ENCODE peak calls at places on chromosome 9, in four cellular contexts. Q, F, S and N are unnamed samples.

GRCh38 chr9:134433101-134433500 is 106.8 kb downstream of the RXRA start:
- DNase-seq in S (no peak), Q (no peak), F (no peak), N (peak)

GRCh38 chr9:123246534-123246933 is 21.9 kb downstream of the STRBP start:
- DNase-seq in F (no peak), Q (no peak), S (no peak), N (peak)

GRCh38 chr9:112786834-112787520 is 36.4 kb downstream of the SNX30 start:
- DNase-seq in F (no peak), S (no peak), Q (no peak), N (no peak)

GRCh38 chr9:99511723-99512122 is 289.6 kb downstream of the SEC61B start:
- DNase-seq in Q (no peak), S (no peak), F (no peak), N (no peak)

GRCh38 chr9:20684865-20685696 is 1.0 kb downstream of the FOCAD start:
- DNase-seq in Q (no peak), F (no peak), S (peak), N (peak)

GRCh38 chr9:137902646-137903045 is 25.1 kb downstream of the CACNA1B start:
- DNase-seq in F (peak), Q (peak), S (no peak), N (no peak)

GRCh38 chr9:95874303-95874988 is 1.0 kb upstream of the ERCC6L2 start:
- DNase-seq in S (peak), Q (no peak), F (no peak), N (no peak)

GRCh38 chr9:90078988-90079457 is 474.2 kb downstream of the GADD45G start:
- DNase-seq in S (no peak), Q (no peak), F (no peak), N (no peak)

GRCh38 chr9:581673-582497 is 259.6 kb upstream of the DMRT1 start:
- DNase-seq in Q (no peak), F (no peak), S (peak), N (no peak)

GRCh38 chr9:134158753-134159392 is 5.5 kb downstream of the RNU6ATAC start:
- DNase-seq in Q (no peak), S (no peak), F (no peak), N (no peak)

GRCh38 chr9:69174645-69175487 is 789 bp downstream of the TJP2 start:
- DNase-seq in S (no peak), F (peak), Q (no peak), N (peak)

GRCh38 chr9:127224883-127225739 is 39.5 kb upstream of the GARNL3 start:
- DNase-seq in S (peak), F (peak), Q (no peak), N (peak)

GRCh38 chr9:101536351-101536750 is 2.7 kb downstream of the RNF20 start:
- DNase-seq in F (no peak), S (no peak), Q (no peak), N (no peak)

GRCh38 chr9:89518466-89519392 is 20.8 kb upstream of the SEMA4D start:
- DNase-seq in Q (peak), F (no peak), S (no peak), N (no peak)

GRCh38 chr9:35753466-35753865 is 610 bp downstream of the MSMP start:
- DNase-seq in Q (no peak), S (no peak), F (no peak), N (no peak)

GRCh38 chr9:131276107-131276888 is at the start of gene FAM78A:
- DNase-seq in F (peak), Q (peak), S (no peak), N (no peak)

GRCh38 chr9:33468797-33469621 is 4.7 kb downstream of the NOL6 start:
- DNase-seq in S (no peak), F (peak), Q (no peak), N (no peak)

GRCh38 chr9:27548055-27548741 is 18.6 kb upstream of the MOB3B start:
- DNase-seq in S (peak), Q (no peak), F (no peak), N (peak)

GRCh38 chr9:95316794-95317118 is 753 bp downstream of the FANCC start:
- DNase-seq in S (peak), F (peak), Q (peak), N (peak)

GRCh38 chr9:127154390-127155191 is 32.2 kb upstream of the ANGPTL2 start:
- DNase-seq in Q (no peak), S (no peak), F (peak), N (peak)

GRCh38 chr9:69945671-69946141 is 97.9 kb upstream of the MAMDC2 start:
- DNase-seq in S (peak), F (peak), Q (no peak), N (peak)

GRCh38 chr9:16134351-16134750 is 581.5 kb downstream of the CCDC171 start:
- DNase-seq in F (no peak), Q (no peak), S (no peak), N (no peak)

GRCh38 chr9:16133556-16134227 is 580.8 kb downstream of the CCDC171 start:
- DNase-seq in S (peak), Q (peak), F (peak), N (peak)

GRCh38 chr9:16133032-16133431 is 580.2 kb downstream of the CCDC171 start:
- DNase-seq in S (no peak), F (no peak), Q (no peak), N (no peak)

GRCh38 chr9:16132513-16132912 is 579.7 kb downstream of the CCDC171 start:
- DNase-seq in Q (no peak), S (no peak), F (no peak), N (no peak)

GRCh38 chr9:16131269-16131668 is 578.4 kb downstream of the CCDC171 start:
- DNase-seq in F (no peak), S (peak), Q (no peak), N (peak)
- TF ChIP-seq CTCF in F (no peak), S (no peak), Q (no peak), N (peak)

GRCh38 chr9:65432051-65432450 is 147.0 kb upstream of the FOXD4L5 start:
- DNase-seq in Q (no peak), S (no peak), F (no peak), N (no peak)

GRCh38 chr9:65435464-65435863 is 150.5 kb upstream of the FOXD4L5 start:
- DNase-seq in F (no peak), Q (no peak), S (no peak), N (no peak)

GRCh38 chr9:65432722-65433323 is 147.8 kb upstream of the FOXD4L5 start:
- DNase-seq in Q (no peak), F (no peak), S (no peak), N (no peak)

DNA sequence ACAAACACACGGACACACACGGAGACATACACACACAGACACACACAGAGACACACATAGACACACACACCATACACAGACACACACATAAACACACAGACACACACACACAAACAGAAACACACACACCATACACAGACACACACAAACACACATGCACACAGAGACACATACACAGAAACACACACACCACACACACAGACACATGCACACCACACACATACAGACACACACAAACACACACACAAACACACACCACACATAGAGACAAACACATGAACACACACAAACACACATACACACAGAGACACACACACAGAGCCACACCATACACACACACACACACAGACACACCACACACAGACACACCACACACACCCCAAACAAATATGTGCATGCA is 152.7 kb upstream of the FOXD4L5 start:
- DNase-seq in S (no peak), Q (no peak), F (no peak), N (no peak)
- H3K4me3 ChIP-seq in S (no peak), Q (no peak), F (no peak), N (no peak)

DNA sequence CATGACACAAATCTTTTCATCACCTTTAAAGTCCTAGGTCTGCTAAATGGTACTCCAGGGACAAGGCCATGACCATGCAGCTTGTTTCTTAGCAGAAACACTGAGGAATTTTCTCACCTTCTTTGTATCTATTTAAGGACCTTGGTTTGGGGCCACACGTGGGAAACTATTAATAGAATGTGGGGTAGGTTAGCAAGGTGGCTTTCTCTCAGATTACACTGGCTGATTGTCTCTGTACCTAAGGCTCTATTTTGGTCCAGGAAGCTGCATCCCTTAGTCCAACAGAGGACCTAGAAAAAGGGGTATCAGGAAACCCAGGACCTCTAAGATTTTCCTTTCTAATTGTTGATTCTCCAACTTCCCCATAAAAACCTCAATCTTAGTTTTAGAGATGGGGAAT is 36.3 kb upstream of the FRMD3 start:
- DNase-seq in S (no peak), Q (no peak), F (no peak), N (no peak)
- TF ChIP-seq CTCF in S (no peak), Q (no peak), F (no peak), N (no peak)

GRCh38 chr9:83706703-83707517 is 848 bp downstream of the UBQLN1 start:
- DNase-seq in S (peak), Q (peak), F (peak), N (peak)

GRCh38 chr9:83701769-83702168 is 6.0 kb downstream of the UBQLN1 start:
- DNase-seq in Q (no peak), S (peak), F (no peak), N (peak)

GRCh38 chr9:83698976-83699585 is 8.7 kb downstream of the UBQLN1 start:
- DNase-seq in S (no peak), F (no peak), Q (no peak), N (no peak)

GRCh38 chr9:83699615-83700014 is 8.1 kb downstream of the UBQLN1 start:
- DNase-seq in S (no peak), Q (no peak), F (no peak), N (no peak)

DNA sequence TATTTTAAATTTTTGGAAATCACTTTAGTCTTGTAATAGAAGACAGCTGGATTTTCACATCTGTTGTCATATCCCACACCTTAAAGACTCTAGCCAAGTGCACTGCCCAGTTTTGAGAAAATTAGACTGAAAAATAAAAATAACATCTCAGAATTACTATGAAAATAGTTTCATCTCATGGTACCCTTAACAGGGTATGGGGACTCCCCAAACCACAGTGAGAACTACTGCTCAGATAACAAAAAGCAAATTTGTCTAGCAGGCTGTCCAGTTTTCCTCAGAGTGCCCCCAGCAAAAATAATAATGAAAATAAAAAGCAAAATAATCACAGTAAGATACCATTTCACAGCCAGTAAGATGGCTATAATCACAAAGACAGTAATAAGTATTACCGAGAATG is 6.5 kb downstream of the UBQLN1 start:
- DNase-seq in S (no peak), Q (no peak), F (no peak), N (no peak)
- H3K4me3 ChIP-seq in S (no peak), Q (no peak), F (no peak), N (no peak)